ENCODE peak calls at places on chromosome 3, in ten cellular contexts. X is right cardiac atrium; S is GM23248; J is upper lobe of right lung; Q is lower lobe of right lung; W is CD4-positive, CD25-positive, alpha-beta regulatory T cell; E is aorta; M is tibial artery; G is testis; B is Peyer's patch. O is an unnamed sample. For H3K4me1, the result is how much of the 10 kb centered on the place peaks cover.

GRCh38 chr3:38254872-38255271 is 10.7 kb upstream of the SLC22A13 start:
- DNase-seq in S (no peak), X (no peak), E (no peak), J (no peak), Q (no peak), W (no peak), M (no peak), B (no peak), G (no peak), O (no peak)

GRCh38 chr3:136070953-136071949 is 105.7 kb downstream of the PPP2R3A start:
- DNase-seq in W (peak), Q (no peak), X (peak), B (no peak), M (no peak), J (no peak), S (peak), G (peak), E (peak), O (no peak)

GRCh38 chr3:135503429-135504083 is 462.0 kb upstream of the PPP2R3A start:
- DNase-seq in W (no peak), M (peak), G (peak), X (peak), E (peak), B (peak), J (peak), Q (peak), S (peak), O (no peak)

GRCh38 chr3:36937492-36937891 is 7.4 kb downstream of the TRANK1 start:
- DNase-seq in M (no peak), E (no peak), W (no peak), X (no peak), S (no peak), J (no peak), Q (no peak), B (no peak), G (no peak), O (no peak)

GRCh38 chr3:15982667-15983145 is 184.9 kb upstream of the ANKRD28 start:
- DNase-seq in X (no peak), S (peak), G (no peak), J (no peak), E (peak), M (peak), Q (no peak), B (no peak), W (no peak), O (peak)

GRCh38 chr3:21942328-21942727 is 191.3 kb upstream of the ZNF385D start:
- DNase-seq in G (no peak), B (no peak), J (no peak), W (no peak), M (no peak), Q (no peak), E (no peak), X (no peak), S (peak), O (no peak)

GRCh38 chr3:125435231-125435630 is 60.1 kb upstream of the ZNF148 start:
- DNase-seq in S (peak), W (no peak), G (no peak), E (no peak), B (no peak), Q (no peak), J (no peak), M (no peak), X (no peak), O (no peak)

GRCh38 chr3:77931272-77932009 is 891.5 kb downstream of the ROBO2 start:
- DNase-seq in X (no peak), J (no peak), Q (no peak), W (no peak), G (no peak), S (no peak), B (no peak), M (no peak), E (no peak), O (no peak)

GRCh38 chr3:82568776-82569338 is 807.4 kb upstream of the GBE1 start:
- DNase-seq in S (no peak), X (no peak), E (no peak), B (no peak), J (no peak), W (no peak), Q (no peak), G (no peak), M (no peak), O (no peak)

GRCh38 chr3:44375450-44375849 is 36.9 kb downstream of the TCAIM start:
- DNase-seq in J (no peak), S (no peak), E (no peak), B (no peak), M (no peak), G (no peak), W (no peak), Q (no peak), X (no peak), O (no peak)

GRCh38 chr3:40518848-40519247 is 5.9 kb upstream of the ZNF621 start:
- DNase-seq in B (no peak), W (no peak), E (no peak), J (no peak), M (no peak), G (no peak), Q (no peak), S (no peak), X (no peak), O (no peak)

GRCh38 chr3:137012097-137012501 is 54.3 kb downstream of the IL20RB start:
- DNase-seq in E (no peak), S (peak), G (no peak), W (no peak), J (no peak), B (no peak), M (no peak), X (no peak), Q (no peak), O (no peak)

GRCh38 chr3:13703071-13703470 is 154.1 kb downstream of the FBLN2 start:
- DNase-seq in G (no peak), X (no peak), Q (no peak), B (peak), M (peak), S (no peak), J (peak), E (peak), W (no peak), O (peak)

GRCh38 chr3:12916159-12916558 is 74.8 kb upstream of the RPL32 start:
- DNase-seq in G (no peak), J (no peak), X (no peak), E (no peak), S (no peak), Q (no peak), W (peak), M (no peak), B (peak), O (no peak)

DNA sequence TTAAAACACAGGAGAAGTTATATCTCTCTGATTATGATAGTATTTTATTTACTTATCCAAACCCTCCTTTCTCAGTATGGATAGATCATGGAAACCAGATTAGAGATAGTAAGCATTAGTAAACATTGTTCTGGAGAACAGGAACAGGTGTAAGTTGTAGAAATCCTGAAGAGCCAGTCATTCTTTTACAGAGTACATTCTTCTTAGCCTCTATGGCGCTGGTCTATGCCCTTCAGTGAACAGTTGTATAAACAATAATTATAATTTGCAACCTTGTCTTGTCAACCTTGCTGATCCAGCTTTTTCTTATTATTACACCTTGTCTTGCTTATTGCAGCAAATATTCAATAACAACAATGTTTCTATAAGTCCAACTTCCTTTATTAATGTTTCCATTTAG is 47.4 kb downstream of the SLC15A2 start:
- DNase-seq in W (no peak), E (no peak), Q (no peak), M (no peak), G (no peak), B (no peak), X (no peak), J (no peak), S (no peak), O (no peak)
- H3K4me3 ChIP-seq in W (no peak), E (no peak), Q (no peak), M (no peak), G (no peak), B (no peak), X (no peak), J (no peak), S (no peak), O (no peak)

DNA sequence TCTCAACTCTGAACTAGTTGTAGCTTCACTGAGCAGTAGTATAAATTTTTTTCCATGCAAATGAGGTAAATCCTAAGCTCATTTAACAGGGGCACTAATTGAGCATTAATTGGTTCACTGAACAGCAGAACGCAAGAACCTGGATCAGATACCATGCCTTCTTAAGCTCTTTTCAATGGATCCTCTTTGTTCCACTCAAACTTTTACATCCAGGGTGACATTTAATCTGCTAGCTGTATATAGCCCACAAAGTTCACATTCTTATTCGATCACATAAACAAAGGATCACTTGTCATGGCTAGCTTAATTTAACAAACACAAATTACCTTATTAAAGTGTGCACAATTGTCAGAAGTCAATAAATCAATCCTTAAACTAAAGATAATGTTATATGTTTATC is 281.6 kb downstream of the CNTN6 start:
- DNase-seq in Q (no peak), S (no peak), J (no peak), M (no peak), W (no peak), X (no peak), B (no peak), G (no peak), E (no peak), O (no peak)
- H3K27ac ChIP-seq in Q (no peak), S (no peak), J (no peak), M (no peak), W (no peak), X (no peak), B (no peak), G (no peak), E (no peak), O (no peak)

GRCh38 chr3:128317698-128318231 is 148.9 kb downstream of the DNAJB8 start:
- DNase-seq in S (peak), E (no peak), G (peak), B (no peak), Q (no peak), J (peak), W (no peak), M (no peak), X (no peak), O (no peak)

GRCh38 chr3:128319107-128319506 is 147.6 kb downstream of the DNAJB8 start:
- DNase-seq in J (no peak), S (no peak), E (no peak), M (no peak), Q (no peak), B (no peak), W (no peak), X (no peak), G (no peak), O (no peak)

GRCh38 chr3:128318275-128318920 is 148.3 kb downstream of the DNAJB8 start:
- DNase-seq in M (no peak), W (no peak), S (no peak), B (no peak), X (no peak), E (no peak), Q (no peak), G (peak), J (peak), O (no peak)

GRCh38 chr3:128316456-128316855 is 150.2 kb downstream of the DNAJB8 start:
- DNase-seq in M (no peak), W (peak), Q (no peak), S (peak), G (peak), X (peak), E (no peak), B (peak), J (peak), O (no peak)

DNA sequence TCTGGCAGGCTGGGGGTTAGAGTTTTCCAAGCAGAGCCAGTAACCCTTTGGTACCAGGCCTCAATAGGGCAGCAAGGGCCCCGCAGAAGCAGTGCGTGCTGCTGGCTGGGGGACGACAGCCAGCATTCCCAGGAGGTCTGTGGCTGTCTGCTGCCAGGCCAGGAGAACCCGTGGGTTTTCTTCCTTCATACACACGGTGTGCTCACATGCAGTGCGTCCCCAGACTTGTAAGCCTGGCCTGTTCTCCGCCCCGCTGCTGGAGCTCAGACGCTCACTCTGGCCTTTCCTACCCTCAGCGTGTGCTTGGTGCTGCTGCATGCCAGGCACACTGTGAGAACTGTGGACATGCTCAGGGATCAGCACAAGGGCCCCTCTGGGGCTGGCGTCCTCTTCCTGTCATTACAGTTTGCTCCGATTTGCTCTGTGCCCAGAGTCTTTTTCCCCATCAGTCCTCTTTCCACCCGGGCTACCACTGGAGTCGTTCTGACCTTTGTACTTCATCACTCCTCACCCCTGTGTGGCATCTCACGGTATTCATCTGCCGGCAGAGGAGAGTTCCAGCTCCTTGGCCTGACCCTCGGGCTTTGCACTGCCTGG is 149.5 kb downstream of the DNAJB8 start:
- DNase-seq in E (no peak), W (no peak), X (no peak), Q (no peak), G (peak), B (no peak), S (no peak), J (no peak), M (no peak), O (no peak)
- H3K4me1 ChIP-seq in E (under half), W (under half), X (under half), Q (under half), G (under half), B (under half), S (under half), J (under half), M (under half), O (under half)

GRCh38 chr3:50815844-50816243 is 141.1 kb downstream of the DOCK3 start:
- DNase-seq in E (no peak), Q (no peak), X (no peak), B (no peak), J (no peak), W (no peak), G (no peak), S (no peak), M (no peak), O (no peak)
- H3K4me3 ChIP-seq in E (no peak), Q (no peak), X (no peak), B (no peak), J (no peak), W (no peak), G (no peak), S (no peak), M (no peak), O (no peak)

DNA sequence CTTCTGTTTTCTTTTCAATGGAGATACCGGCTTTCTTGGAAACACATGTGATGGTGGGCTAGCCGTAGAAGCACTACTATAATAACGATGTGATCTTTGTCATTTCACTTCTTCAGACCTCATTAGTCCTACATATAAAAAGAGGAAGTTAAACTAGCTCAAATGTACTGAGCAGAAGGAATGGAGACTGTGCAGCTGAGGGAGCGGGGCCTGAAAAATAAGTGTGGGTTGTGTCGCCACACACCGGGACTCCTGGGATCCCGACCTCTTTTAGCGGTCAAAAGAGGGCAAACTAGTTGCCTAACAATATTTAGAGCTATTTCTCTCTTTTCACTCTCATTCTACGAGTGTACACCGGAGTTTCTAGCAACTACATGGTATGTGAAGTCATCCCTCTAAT is 990 bp upstream of the RNF7 start:
- DNase-seq in E (no peak), G (no peak), J (no peak), M (no peak), X (no peak), S (no peak), B (no peak), W (no peak), Q (no peak), O (no peak)
- H3K27ac ChIP-seq in E (no peak), G (peak), J (no peak), M (peak), X (no peak), S (no peak), B (no peak), W (peak), Q (no peak), O (no peak)

O was measured in RWPE2.